ENCODE peak calls at places on chromosomes 3 and 15, in five cellular contexts. H, Q, E, Y and G are unnamed samples.

GRCh38 chr3:42369832-42370231 is 40.6 kb downstream of the LYZL4 start:
- DNase-seq in E (no peak), H (no peak), Y (no peak), Q (no peak), G (no peak)

GRCh38 chr3:13071695-13072094 is 1.5 kb downstream of the IQSEC1 start:
- DNase-seq in Q (no peak), Y (no peak), E (no peak), H (no peak), G (no peak)

GRCh38 chr3:51190827-51191226 is 194.3 kb upstream of the MANF start:
- DNase-seq in Y (no peak), E (no peak), Q (no peak), H (no peak), G (no peak)

GRCh38 chr3:17130956-17131355 is 246.2 kb downstream of the PLCL2 start:
- DNase-seq in E (no peak), Y (no peak), H (no peak), Q (no peak), G (no peak)

GRCh38 chr3:69724722-69725435 is 14.4 kb upstream of the MITF start:
- DNase-seq in Y (peak), E (no peak), Q (no peak), H (no peak), G (no peak)

GRCh38 chr15:72229076-72229946 is 1.7 kb downstream of the PKM start:
- DNase-seq in Y (peak), H (no peak), E (no peak), Q (no peak), G (no peak)

GRCh38 chr15:68550498-68551295 is 28.1 kb upstream of the CORO2B start:
- DNase-seq in Q (peak), E (peak), Y (peak), H (peak), G (peak)

GRCh38 chr3:33211444-33211843 is 7.2 kb downstream of the SUSD5 start:
- DNase-seq in E (no peak), Q (no peak), Y (peak), H (no peak), G (no peak)

GRCh38 chr15:90987561-90988141 is 6.7 kb downstream of the PRC1 start:
- DNase-seq in Q (no peak), H (no peak), E (no peak), Y (no peak), G (no peak)

GRCh38 chr3:111735271-111735758 is 123.8 kb upstream of the PHLDB2 start:
- DNase-seq in Y (peak), Q (no peak), H (no peak), E (no peak), G (no peak)

GRCh38 chr15:48865387-48866079 is 12.4 kb upstream of the EID1 start:
- DNase-seq in E (no peak), H (no peak), Q (no peak), Y (peak), G (no peak)

GRCh38 chr15:64874131-64874530 is 32.4 kb downstream of the PLEKHO2 start:
- DNase-seq in Q (no peak), H (no peak), Y (no peak), E (no peak), G (no peak)

GRCh38 chr3:45664558-45664957 is 24.6 kb upstream of the SACM1L start:
- DNase-seq in Q (no peak), H (peak), E (no peak), Y (no peak), G (no peak)

GRCh38 chr3:158330820-158331219 is 220.9 kb downstream of the RSRC1 start:
- DNase-seq in H (no peak), Y (peak), E (no peak), Q (no peak), G (no peak)

GRCh38 chr3:124558898-124559649 is 171.2 kb upstream of the UMPS start:
- DNase-seq in H (no peak), Y (peak), E (peak), Q (no peak), G (peak)

GRCh38 chr3:104635872-104636580 is 730.7 kb upstream of the ALCAM start:
- DNase-seq in H (no peak), Y (no peak), E (peak), Q (no peak), G (no peak)

GRCh38 chr3:55615694-55616310 is 128.7 kb upstream of the WNT5A start:
- DNase-seq in Q (peak), H (no peak), E (no peak), Y (no peak), G (no peak)

GRCh38 chr3:33001889-33002288 is 50.4 kb downstream of the CCR4 start:
- DNase-seq in H (no peak), Q (no peak), E (no peak), Y (peak), G (no peak)

GRCh38 chr15:74587924-74588323 is 27.7 kb upstream of the CLK3 start:
- DNase-seq in H (no peak), Y (no peak), E (no peak), Q (no peak), G (no peak)

GRCh38 chr3:171874879-171875278 is 31.7 kb downstream of the TMEM212 start:
- DNase-seq in E (no peak), H (no peak), Y (peak), Q (no peak), G (no peak)

GRCh38 chr3:134066539-134067310 is 37.0 kb upstream of the SLCO2A1 start:
- DNase-seq in H (no peak), Y (no peak), E (no peak), Q (no peak), G (no peak)

GRCh38 chr3:31407665-31408064 is 125.1 kb upstream of the STT3B start:
- DNase-seq in Y (peak), H (no peak), E (no peak), Q (no peak), G (no peak)

GRCh38 chr3:185813691-185814215 is 11.1 kb downstream of the IGF2BP2 start:
- DNase-seq in H (no peak), Q (no peak), E (no peak), Y (peak), G (no peak)

GRCh38 chr15:40342421-40343313 is 1.9 kb upstream of the CCDC9B start:
- DNase-seq in H (no peak), E (no peak), Q (no peak), Y (no peak), G (no peak)

GRCh38 chr3:174477491-174477890 is 381.6 kb upstream of the NAALADL2 start:
- DNase-seq in Y (no peak), Q (no peak), H (no peak), E (no peak), G (no peak)

GRCh38 chr3:192408721-192409151 is 318.6 kb downstream of the FGF12 start:
- DNase-seq in E (no peak), Y (no peak), Q (peak), H (no peak), G (no peak)

GRCh38 chr3:60555704-60556340 is 695.4 kb downstream of the FHIT start:
- DNase-seq in Q (no peak), H (no peak), Y (peak), E (no peak), G (no peak)

GRCh38 chr15:29704950-29705597 is 117.2 kb downstream of the TJP1 start:
- DNase-seq in H (no peak), Q (no peak), Y (no peak), E (no peak), G (no peak)

GRCh38 chr3:40765884-40766283 is 241.1 kb downstream of the ZNF621 start:
- DNase-seq in Y (peak), E (no peak), Q (no peak), H (no peak), G (no peak)

DNA sequence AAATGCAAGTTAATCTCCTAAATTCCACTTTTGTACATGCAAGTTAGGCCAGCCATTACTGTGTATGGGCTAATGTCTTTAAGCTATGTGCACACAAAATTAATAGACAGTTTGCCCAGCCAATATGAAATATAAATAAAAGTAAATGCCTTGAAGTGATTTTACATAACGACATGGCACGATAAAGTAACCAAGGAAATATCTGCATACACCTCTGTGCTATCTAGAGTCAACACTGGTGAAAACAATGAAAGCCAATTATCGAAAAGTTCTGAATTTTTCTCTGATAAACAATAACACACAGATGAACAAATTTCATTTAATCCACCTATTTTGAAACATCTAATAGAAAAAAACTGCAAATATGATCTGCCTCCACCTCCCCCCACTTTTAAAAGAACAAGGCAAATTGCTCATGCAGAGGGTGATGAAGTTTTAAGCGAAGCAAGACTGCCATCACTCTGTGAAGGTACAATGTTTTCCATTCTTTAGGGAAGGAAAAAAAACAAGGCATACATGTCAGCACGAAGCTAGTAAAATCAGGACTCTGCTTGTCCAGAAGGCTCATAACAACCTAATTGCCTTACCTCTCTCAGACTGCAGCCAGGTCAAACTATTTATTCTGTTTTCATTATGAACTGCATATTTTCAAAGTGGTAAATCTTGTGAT is 317.7 kb downstream of the MECOM start:
- DNase-seq in Y (no peak), H (no peak), Q (no peak), E (no peak), G (no peak)
- TF ChIP-seq CTCF in Y (no peak), H (no peak), Q (no peak), E (no peak), G (no peak)

GRCh38 chr3:113339616-113340244 is 101.6 kb downstream of the CFAP44 start:
- DNase-seq in H (no peak), E (no peak), Y (peak), Q (no peak), G (no peak)
- TF ChIP-seq CTCF in H (no peak), E (no peak), Y (peak), Q (no peak), G (no peak)

DNA sequence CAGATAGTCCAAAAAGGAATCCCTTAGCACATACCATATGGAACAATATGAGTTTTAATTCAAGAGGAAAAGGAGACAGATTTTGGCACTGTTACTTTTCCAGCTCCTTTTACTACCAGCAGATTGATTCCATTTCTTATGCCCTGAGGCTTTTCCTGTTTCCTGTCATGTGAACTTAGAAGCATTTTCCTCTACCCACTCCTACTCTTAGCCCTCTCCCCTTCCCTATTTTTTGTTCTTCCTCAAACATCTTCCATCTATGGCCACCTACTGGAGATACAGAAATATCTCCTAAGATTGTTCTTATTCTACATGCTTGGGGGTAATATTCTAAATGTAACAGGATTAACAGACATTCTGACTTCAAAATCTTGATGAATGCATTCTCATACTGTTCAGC is 207.8 kb downstream of the CHST2 start:
- DNase-seq in Q (no peak), H (no peak), Y (peak), E (no peak), G (no peak)
- TF ChIP-seq CTCF in Q (no peak), H (no peak), Y (peak), E (no peak), G (no peak)

GRCh38 chr15:81133782-81134461 is at the start of gene CFAP161:
- DNase-seq in Y (peak), Q (peak), E (peak), H (no peak), G (peak)
- TF ChIP-seq CTCF in Y (no peak), Q (no peak), E (no peak), H (no peak), G (no peak)

GRCh38 chr3:47440131-47440530 is 35.6 kb downstream of the SCAP start:
- DNase-seq in Y (peak), H (no peak), E (no peak), Q (no peak), G (no peak)
- TF ChIP-seq CTCF in Y (peak), H (no peak), E (no peak), Q (peak), G (no peak)

GRCh38 chr15:67065531-67066005 is at the start of gene SMAD3:
- DNase-seq in Y (peak), H (peak), E (peak), Q (peak), G (peak)
- TF ChIP-seq CTCF in Y (no peak), H (no peak), E (no peak), Q (no peak), G (no peak)

GRCh38 chr15:59923508-59923907 is 80.6 kb upstream of the FOXB1 start:
- DNase-seq in E (no peak), H (no peak), Q (no peak), Y (no peak), G (no peak)

GRCh38 chr15:59918994-59919951 is 84.8 kb upstream of the FOXB1 start:
- DNase-seq in Y (peak), Q (no peak), E (no peak), H (no peak), G (no peak)

GRCh38 chr15:59917504-59918157 is 86.5 kb upstream of the FOXB1 start:
- DNase-seq in E (peak), H (peak), Q (peak), Y (peak), G (peak)
- TF ChIP-seq CTCF in E (peak), H (peak), Q (peak), Y (peak), G (peak)